ENCODE peak calls at places on chromosome 17, in six cellular contexts. W is K562, Y is endothelial cell of umbilical vein, I is fibroblast of lung, H is PC-9, U is GM23338. L is an unnamed sample.

GRCh38 chr17:74785096-74785980 is 9.2 kb upstream of the NAT9 start:
- DNase-seq in Y (no peak), W (no peak), I (no peak), H (no peak), U (no peak), L (no peak)

GRCh38 chr17:2064980-2065785 is 10.3 kb downstream of the HIC1 start:
- DNase-seq in U (peak; percentile 89), I (peak; percentile 81), W (peak; percentile 72), H (no peak), Y (peak; percentile 79), L (no peak)

GRCh38 chr17:2416010-2416734 is 15.3 kb upstream of the MNT start:
- DNase-seq in I (peak; percentile 73), H (peak; percentile 91), U (peak; percentile 92), W (peak; percentile 74), Y (peak; percentile 94), L (peak; percentile 73)

GRCh38 chr17:33310296-33310695 is 17.2 kb upstream of the ASIC2 start:
- DNase-seq in I (no peak), Y (no peak), H (no peak), W (no peak), U (no peak), L (no peak)

GRCh38 chr17:60645918-60646523 is 31.6 kb upstream of the BCAS3 start:
- DNase-seq in H (no peak), I (no peak), W (no peak), U (no peak), Y (no peak), L (no peak)

GRCh38 chr17:63543822-63544420 is 6.4 kb upstream of the DCAF7 start:
- DNase-seq in H (no peak), Y (no peak), W (no peak), U (no peak), I (no peak), L (no peak)

GRCh38 chr17:74389094-74389753 is 21.9 kb downstream of the GPR142 start:
- DNase-seq in W (no peak), I (no peak), H (no peak), U (no peak), Y (no peak), L (no peak)

GRCh38 chr17:73478768-73479424 is 165.3 kb downstream of the SDK2 start:
- DNase-seq in W (peak; percentile 38), I (no peak), H (no peak), Y (no peak), U (peak; percentile 66), L (no peak)

GRCh38 chr17:64507418-64507766 is 615 bp downstream of the CEP95 start:
- DNase-seq in H (peak; percentile 25), Y (peak; percentile 85), U (peak; percentile 74), I (peak; percentile 79), W (peak; percentile 27), L (peak; percentile 61)

GRCh38 chr17:71412803-71413202 is 708.0 kb upstream of the SOX9 start:
- DNase-seq in H (peak; percentile 52), Y (no peak), W (no peak), U (no peak), I (peak; percentile 99), L (peak; percentile 98)

GRCh38 chr17:52064791-52065211 is 93.7 kb downstream of the CA10 start:
- DNase-seq in U (no peak), W (no peak), H (no peak), Y (no peak), I (peak; percentile 57), L (peak; percentile 25)

GRCh38 chr17:9181640-9182039 is 160.3 kb downstream of the NTN1 start:
- DNase-seq in W (no peak), I (no peak), Y (no peak), U (no peak), H (no peak), L (no peak)

GRCh38 chr17:17900615-17901520 is 64.1 kb upstream of the SREBF1 start:
- DNase-seq in Y (peak; percentile 89), U (no peak), W (no peak), I (peak; percentile 95), H (peak; percentile 85), L (peak; percentile 77)

GRCh38 chr17:61551255-61551742 is 39.7 kb downstream of the NACA2 start:
- DNase-seq in U (peak; percentile 61), H (no peak), Y (peak; percentile 55), I (peak; percentile 37), W (peak; percentile 10), L (no peak)

GRCh38 chr17:75490173-75490743 is 25.1 kb downstream of the CASKIN2 start:
- DNase-seq in W (no peak), I (peak; percentile 21), H (no peak), U (no peak), Y (no peak), L (no peak)

GRCh38 chr17:77504652-77505459 is 364.1 kb downstream of the SEC14L1 start:
- DNase-seq in I (no peak), U (no peak), Y (no peak), W (peak; percentile 35), H (no peak), L (no peak)

GRCh38 chr17:70875729-70876344 is 706.5 kb downstream of the KCNJ2 start:
- DNase-seq in H (no peak), Y (no peak), I (no peak), W (no peak), U (no peak), L (no peak)

GRCh38 chr17:18004345-18004744 is 31.7 kb downstream of the DRC3 start:
- DNase-seq in I (no peak), H (no peak), Y (no peak), W (no peak), U (no peak), L (peak; percentile 18)

GRCh38 chr17:51045616-51046526 is 74.8 kb downstream of the SPAG9 start:
- DNase-seq in Y (no peak), H (no peak), I (peak; percentile 73), W (no peak), U (peak; percentile 51), L (peak; percentile 35)
- H2AFZ ChIP-seq in Y (no peak overlapping the region), H (no peak overlapping the region), I (no peak overlapping the region), W (no peak overlapping the region), U (no peak overlapping the region), L (peak overlapping the region; percentile 69)

DNA sequence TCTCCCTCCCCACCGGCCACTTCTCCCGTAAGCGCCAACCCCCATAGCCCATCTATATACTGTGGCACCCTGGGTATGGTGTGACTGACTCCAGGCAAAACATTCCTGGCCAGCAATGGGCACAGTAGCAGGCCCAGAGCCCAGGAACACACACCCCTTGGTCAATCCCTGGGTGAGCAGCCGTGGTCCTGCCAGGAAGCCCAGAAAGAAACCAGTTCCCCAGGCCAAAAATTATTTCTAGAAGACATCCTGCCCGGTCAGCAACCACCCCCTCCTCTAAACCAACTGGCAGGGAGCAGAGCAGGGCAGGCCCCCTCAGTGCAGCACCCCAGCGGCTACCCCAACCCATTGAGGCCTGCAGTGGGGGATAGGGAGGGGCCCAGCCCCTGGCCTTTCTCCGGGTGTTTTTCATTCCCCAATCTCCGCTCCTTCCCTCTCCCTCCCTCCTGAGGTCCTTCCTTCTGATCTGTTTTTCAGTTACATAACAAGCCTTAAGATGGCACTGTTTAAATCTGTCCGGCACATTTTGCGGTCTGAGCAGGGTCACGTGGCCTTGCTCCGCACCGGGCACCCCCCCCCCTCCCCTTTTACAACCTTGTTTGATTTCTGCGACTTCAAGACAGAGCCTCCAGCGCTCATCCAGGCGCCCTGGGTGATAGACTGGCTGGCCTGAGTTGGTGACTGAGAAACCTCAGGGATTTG is 2.0 kb downstream of the NPTX1 start:
- DNase-seq in U (no peak), I (peak; percentile 33), W (peak; percentile 60), Y (peak; percentile 27), H (no peak), L (no peak)
- TF ChIP-seq CTCF in U (peak; percentile 9), I (no peak), W (peak; percentile 6), Y (no peak), H (no peak), L (peak; percentile 20)

GRCh38 chr17:81323411-81323868 is 28.3 kb upstream of the SLC38A10 start:
- DNase-seq in Y (no peak), U (no peak), I (no peak), W (no peak), H (no peak), L (no peak)
- H2AFZ ChIP-seq in Y (no peak overlapping the region), U (no peak overlapping the region), I (no peak overlapping the region), W (no peak overlapping the region), H (no peak overlapping the region), L (no peak overlapping the region)

GRCh38 chr17:81230043-81230820 is 7.5 kb upstream of the CEP131 start:
- DNase-seq in W (peak; percentile 76), H (peak; percentile 46), U (peak; percentile 50), Y (no peak), I (no peak), L (no peak)
- TF ChIP-seq CTCF in W (peak; percentile 93), H (peak; percentile 57), U (peak; percentile 38), Y (no peak), I (peak; percentile 10), L (peak; percentile 46)

DNA sequence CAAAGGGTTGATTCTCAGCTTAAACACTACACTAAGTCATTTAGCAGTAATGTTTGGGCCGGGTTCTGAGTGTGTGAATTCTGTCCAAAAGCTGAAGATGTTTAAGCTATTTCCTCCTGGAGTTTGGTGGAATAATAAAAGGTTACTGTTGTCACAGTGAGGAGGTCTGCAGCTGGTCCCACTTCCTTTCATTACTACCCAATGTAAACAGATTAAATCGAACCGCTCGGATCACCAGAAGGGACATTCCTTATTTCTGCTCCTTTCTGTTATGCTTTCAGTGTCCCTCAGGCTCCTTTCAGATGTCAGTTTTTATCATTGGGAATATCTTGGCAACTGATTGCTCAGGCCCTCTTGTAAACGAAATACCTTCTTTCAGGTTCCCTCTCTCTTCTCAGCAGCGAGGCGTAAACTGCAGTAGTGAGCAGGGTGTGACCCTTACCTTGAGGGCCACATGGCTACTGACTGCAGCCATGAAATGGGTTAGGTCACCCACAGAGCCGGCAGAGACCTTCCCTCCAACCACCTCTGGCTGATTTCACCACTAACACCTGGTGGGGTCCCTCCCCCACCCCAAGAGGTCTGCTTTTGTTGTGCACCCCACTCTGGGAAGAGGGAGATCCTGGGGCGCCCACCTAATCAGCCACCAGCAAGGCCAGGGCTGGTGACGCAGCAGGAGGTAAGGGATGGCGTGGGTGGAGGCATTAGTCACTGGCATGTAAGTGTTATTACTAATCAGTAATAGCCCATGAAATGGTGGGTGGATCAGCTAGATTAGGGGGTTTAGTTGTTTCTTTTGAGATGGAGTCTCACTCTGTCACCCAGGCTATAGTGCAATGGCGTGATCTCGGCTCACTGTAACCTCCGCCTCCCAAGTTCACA is 117.6 kb downstream of the VPS53 start:
- DNase-seq in I (peak; percentile 95), H (no peak), W (no peak), U (no peak), Y (peak; percentile 53), L (peak; percentile 81)
- H2AFZ ChIP-seq in I (no peak overlapping the region), H (no peak overlapping the region), W (no peak overlapping the region), U (no peak overlapping the region), Y (no peak overlapping the region), L (peak overlapping the region; percentile 57)

GRCh38 chr17:57524790-57525543 is 220.1 kb downstream of the CCDC182 start:
- DNase-seq in U (no peak), H (no peak), W (no peak), I (no peak), Y (no peak), L (no peak)
- TF ChIP-seq CTCF in U (no peak), H (no peak), W (no peak), I (no peak), Y (no peak), L (no peak)

L was measured in mammary epithelial cell.